ENCODE peak calls at places on chromosomes 7 and 10, in eight cellular contexts. T is NCI-H1436; G is choroid plexus epithelial cell; Q is stimulated activated CD4-positive, alpha-beta T cell treated with anti-CD3 and anti-CD28 coated beads, Interleukin-2, amount 100 ng/mL, for 48 hours; O is HCT116; V is activated T-cell treated with anti-CD3 and anti-CD28 coated beads for 24 hours; I is activated T-helper 1 cell treated with anti-CD3 and anti-CD28 coated beads, Interleukin-2, amount 50 U/mL, for 16 hours; D is naive thymus-derived CD8-positive, alpha-beta T cell. J is an unnamed sample.

GRCh38 chr10:14880201-14880600 is 1.5 kb downstream of the SUV39H2 start:
- DNase-seq in T (no peak), G (no peak), Q (no peak), O (no peak), V (no peak), I (no peak), D (no peak), J (no peak)

GRCh38 chr7:137684316-137684715 is 162.5 kb downstream of the DGKI start:
- DNase-seq in T (no peak), G (no peak), Q (no peak), O (no peak), V (no peak), I (no peak), D (no peak), J (no peak)

GRCh38 chr10:118343115-118343514 is 991 bp upstream of the FAM204A start:
- DNase-seq in T (no peak), G (peak; percentile 28), Q (no peak), O (no peak), V (no peak), I (no peak), D (no peak), J (no peak)

GRCh38 chr10:6737758-6738463 is 157.8 kb upstream of the PRKCQ start:
- DNase-seq in T (no peak), G (peak; percentile 48), Q (no peak), O (no peak), V (no peak), I (no peak), D (no peak), J (peak; percentile 8)

GRCh38 chr7:130139193-130139950 is 65.8 kb downstream of the TMEM209 start:
- DNase-seq in T (no peak), G (no peak), Q (no peak), O (no peak), V (no peak), I (no peak), D (no peak), J (no peak)

GRCh38 chr10:11382187-11382586 is 229.3 kb downstream of the USP6NL start:
- DNase-seq in T (no peak), G (no peak), Q (no peak), O (no peak), V (no peak), I (no peak), D (no peak), J (no peak)

GRCh38 chr7:95472521-95473160 is 13.1 kb upstream of the ASB4 start:
- DNase-seq in T (no peak), G (peak; percentile 32), Q (no peak), O (no peak), V (no peak), I (no peak), D (no peak), J (no peak)

GRCh38 chr10:1061930-1062769 is 6.0 kb downstream of the WDR37 start:
- DNase-seq in T (no peak), G (peak; percentile 63), Q (no peak), O (no peak), V (no peak), I (no peak), D (no peak), J (no peak)

GRCh38 chr10:43420369-43421200 is 11.6 kb upstream of the HNRNPF start:
- DNase-seq in T (peak; percentile 79), G (peak; percentile 95), Q (peak; percentile 73), O (no peak), V (peak; percentile 80), I (peak; percentile 74), D (peak; percentile 84), J (peak; percentile 74)

GRCh38 chr10:91076991-91077548 is 143.4 kb upstream of the PCGF5 start:
- DNase-seq in T (no peak), G (no peak), Q (no peak), O (no peak), V (no peak), I (no peak), D (no peak), J (no peak)

GRCh38 chr7:66497346-66497745 is 131.3 kb upstream of the KCTD7 start:
- DNase-seq in T (no peak), G (no peak), Q (no peak), O (no peak), V (no peak), I (no peak), D (no peak), J (no peak)

GRCh38 chr7:120256719-120257118 is 16.3 kb upstream of the KCND2 start:
- DNase-seq in T (no peak), G (no peak), Q (no peak), O (no peak), V (no peak), I (no peak), D (no peak), J (no peak)

GRCh38 chr7:28988818-28989595 is 30.9 kb upstream of the TRIL start:
- DNase-seq in T (no peak), G (peak; percentile 70), Q (no peak), O (no peak), V (no peak), I (no peak), D (no peak), J (no peak)

GRCh38 chr7:118573065-118573464 is 348.6 kb downstream of the ANKRD7 start:
- DNase-seq in T (no peak), G (no peak), Q (no peak), O (no peak), V (no peak), I (no peak), D (no peak), J (peak; percentile 84)

GRCh38 chr7:124700655-124701054 is 64.9 kb downstream of the GPR37 start:
- DNase-seq in T (no peak), G (peak; percentile 39), Q (no peak), O (no peak), V (no peak), I (no peak), D (no peak), J (no peak)

GRCh38 chr10:110480387-110480786 is 17.3 kb upstream of the DUSP5 start:
- DNase-seq in T (no peak), G (no peak), Q (no peak), O (no peak), V (no peak), I (no peak), D (no peak), J (no peak)

GRCh38 chr7:151194188-151194587 is 7.1 kb upstream of the ASB10 start:
- DNase-seq in T (no peak), G (no peak), Q (no peak), O (no peak), V (no peak), I (no peak), D (no peak), J (no peak)

GRCh38 chr10:314871-315270 is 179.6 kb downstream of the ZMYND11 start:
- DNase-seq in T (no peak), G (peak; percentile 30), Q (no peak), O (no peak), V (no peak), I (no peak), D (no peak), J (no peak)

GRCh38 chr10:67669978-67670377 is 26.0 kb downstream of the CTNNA3 start:
- DNase-seq in T (no peak), G (peak; percentile 5), Q (no peak), O (no peak), V (no peak), I (no peak), D (no peak), J (no peak)

GRCh38 chr7:38744746-38745145 is 113.6 kb upstream of the AMPH start:
- DNase-seq in T (no peak), G (peak; percentile 71), Q (no peak), O (no peak), V (no peak), I (no peak), D (no peak), J (no peak)

GRCh38 chr10:7507887-7508726 is 97.3 kb upstream of the SFMBT2 start:
- DNase-seq in T (no peak), G (no peak), Q (no peak), O (no peak), V (no peak), I (no peak), D (peak; percentile 23), J (no peak)

GRCh38 chr10:129843702-129844101 is 120.4 kb downstream of the EBF3 start:
- DNase-seq in T (no peak), G (no peak), Q (no peak), O (no peak), V (no peak), I (no peak), D (no peak), J (no peak)

GRCh38 chr7:23335141-23335540 is 36.0 kb downstream of the MALSU1 start:
- DNase-seq in T (no peak), G (no peak), Q (no peak), O (no peak), V (no peak), I (no peak), D (no peak), J (no peak)

GRCh38 chr7:27917774-27918314 is 177.9 kb downstream of the TAX1BP1 start:
- DNase-seq in T (no peak), G (peak; percentile 58), Q (no peak), O (no peak), V (no peak), I (no peak), D (no peak), J (no peak)

GRCh38 chr7:150346922-150347321 is 5.5 kb upstream of the RARRES2 start:
- DNase-seq in T (no peak), G (no peak), Q (no peak), O (no peak), V (no peak), I (no peak), D (no peak), J (no peak)

GRCh38 chr10:13775786-13776780 is 189.3 kb downstream of the PRPF18 start:
- DNase-seq in T (no peak), G (peak; percentile 74), Q (no peak), O (no peak), V (no peak), I (no peak), D (no peak), J (no peak)

GRCh38 chr7:26675143-26675887 is 189.1 kb downstream of the SKAP2 start:
- DNase-seq in T (no peak), G (no peak), Q (no peak), O (no peak), V (no peak), I (no peak), D (no peak), J (no peak)